ENCODE peak calls at places on chromosomes 3 and 15, in nine cellular contexts. One of them, this sample, is unnamed.

GRCh38 chr3:50630394-50630793 is 13.4 kb downstream of the MAPKAPK3 start:
- DNase-seq in fibroblast of pulmonary artery: no peak
- DNase-seq in transverse colon: no peak
- DNase-seq in GM06990: no peak
- DNase-seq in aorta: no peak
- DNase-seq in HCT116: no peak
- DNase-seq in tibial nerve: no peak
- DNase-seq in fibroblast of the aortic adventitia: no peak
- DNase-seq in astrocyte of the spinal cord: no peak
- DNase-seq in this sample: no peak

GRCh38 chr3:54817628-54818027 is 110.2 kb downstream of the LRTM1 start:
- DNase-seq in fibroblast of pulmonary artery: no peak
- DNase-seq in transverse colon: no peak
- DNase-seq in GM06990: no peak
- DNase-seq in aorta: no peak
- DNase-seq in HCT116: no peak
- DNase-seq in tibial nerve: no peak
- DNase-seq in fibroblast of the aortic adventitia: no peak
- DNase-seq in astrocyte of the spinal cord: no peak
- DNase-seq in this sample: no peak

GRCh38 chr3:46461971-46462910 is 2.5 kb downstream of the LTF start:
- DNase-seq in fibroblast of pulmonary artery: peak; percentile 13
- DNase-seq in transverse colon: no peak
- DNase-seq in GM06990: no peak
- DNase-seq in aorta: no peak
- DNase-seq in HCT116: no peak
- DNase-seq in tibial nerve: no peak
- DNase-seq in fibroblast of the aortic adventitia: peak; percentile 34
- DNase-seq in astrocyte of the spinal cord: no peak
- DNase-seq in this sample: no peak

GRCh38 chr15:96415513-96416217 is 85.2 kb downstream of the NR2F2 start:
- DNase-seq in fibroblast of pulmonary artery: no peak
- DNase-seq in transverse colon: no peak
- DNase-seq in GM06990: no peak
- DNase-seq in aorta: no peak
- DNase-seq in HCT116: no peak
- DNase-seq in tibial nerve: no peak
- DNase-seq in fibroblast of the aortic adventitia: no peak
- DNase-seq in astrocyte of the spinal cord: no peak
- DNase-seq in this sample: no peak

GRCh38 chr3:111314146-111314873 is 227.7 kb upstream of the CD96 start:
- DNase-seq in fibroblast of pulmonary artery: peak; percentile 14
- DNase-seq in transverse colon: no peak
- DNase-seq in GM06990: no peak
- DNase-seq in aorta: no peak
- DNase-seq in HCT116: no peak
- DNase-seq in tibial nerve: no peak
- DNase-seq in fibroblast of the aortic adventitia: no peak
- DNase-seq in astrocyte of the spinal cord: peak; percentile 19
- DNase-seq in this sample: no peak

GRCh38 chr3:169661567-169662214 is 1.8 kb downstream of the MECOM start:
- DNase-seq in fibroblast of pulmonary artery: peak; percentile 66
- DNase-seq in transverse colon: peak; percentile 53
- DNase-seq in GM06990: no peak
- DNase-seq in aorta: peak; percentile 72
- DNase-seq in HCT116: no peak
- DNase-seq in tibial nerve: no peak
- DNase-seq in fibroblast of the aortic adventitia: peak; percentile 64
- DNase-seq in astrocyte of the spinal cord: peak; percentile 51
- DNase-seq in this sample: peak; percentile 59

GRCh38 chr3:134617608-134618472 is 33.0 kb downstream of the KY start:
- DNase-seq in fibroblast of pulmonary artery: no peak
- DNase-seq in transverse colon: no peak
- DNase-seq in GM06990: no peak
- DNase-seq in aorta: no peak
- DNase-seq in HCT116: no peak
- DNase-seq in tibial nerve: no peak
- DNase-seq in fibroblast of the aortic adventitia: no peak
- DNase-seq in astrocyte of the spinal cord: no peak
- DNase-seq in this sample: no peak

GRCh38 chr3:194475978-194476377 is 10.8 kb downstream of the ATP13A3 start:
- DNase-seq in fibroblast of pulmonary artery: no peak
- DNase-seq in transverse colon: no peak
- DNase-seq in GM06990: no peak
- DNase-seq in aorta: no peak
- DNase-seq in HCT116: no peak
- DNase-seq in tibial nerve: no peak
- DNase-seq in fibroblast of the aortic adventitia: peak; percentile 38
- DNase-seq in astrocyte of the spinal cord: no peak
- DNase-seq in this sample: no peak

GRCh38 chr3:12239301-12239700 is 49.6 kb upstream of the PPARG start:
- DNase-seq in fibroblast of pulmonary artery: peak; percentile 32
- DNase-seq in transverse colon: no peak
- DNase-seq in GM06990: no peak
- DNase-seq in aorta: no peak
- DNase-seq in HCT116: no peak
- DNase-seq in tibial nerve: peak; percentile 51
- DNase-seq in fibroblast of the aortic adventitia: peak; percentile 60
- DNase-seq in astrocyte of the spinal cord: no peak
- DNase-seq in this sample: no peak

GRCh38 chr15:98294126-98294525 is 333.6 kb downstream of the ARRDC4 start:
- DNase-seq in fibroblast of pulmonary artery: no peak
- DNase-seq in transverse colon: no peak
- DNase-seq in GM06990: no peak
- DNase-seq in aorta: no peak
- DNase-seq in HCT116: no peak
- DNase-seq in tibial nerve: no peak
- DNase-seq in fibroblast of the aortic adventitia: no peak
- DNase-seq in astrocyte of the spinal cord: no peak
- DNase-seq in this sample: no peak

GRCh38 chr3:23202203-23202920 is 765 bp upstream of the UBE2E2 start:
- DNase-seq in fibroblast of pulmonary artery: peak; percentile 25
- DNase-seq in transverse colon: no peak
- DNase-seq in GM06990: no peak
- DNase-seq in aorta: no peak
- DNase-seq in HCT116: no peak
- DNase-seq in tibial nerve: peak; percentile 48
- DNase-seq in fibroblast of the aortic adventitia: peak; percentile 31
- DNase-seq in astrocyte of the spinal cord: peak; percentile 24
- DNase-seq in this sample: no peak

GRCh38 chr3:67947808-67948508 is 293.5 kb upstream of the SUCLG2 start:
- DNase-seq in fibroblast of pulmonary artery: no peak
- DNase-seq in transverse colon: no peak
- DNase-seq in GM06990: no peak
- DNase-seq in aorta: no peak
- DNase-seq in HCT116: no peak
- DNase-seq in tibial nerve: no peak
- DNase-seq in fibroblast of the aortic adventitia: no peak
- DNase-seq in astrocyte of the spinal cord: no peak
- DNase-seq in this sample: no peak

GRCh38 chr3:25421747-25422146 is 6.3 kb upstream of the RARB start:
- DNase-seq in fibroblast of pulmonary artery: no peak
- DNase-seq in transverse colon: no peak
- DNase-seq in GM06990: no peak
- DNase-seq in aorta: no peak
- DNase-seq in HCT116: no peak
- DNase-seq in tibial nerve: no peak
- DNase-seq in fibroblast of the aortic adventitia: no peak
- DNase-seq in astrocyte of the spinal cord: no peak
- DNase-seq in this sample: no peak

GRCh38 chr3:124565013-124565412 is 165.2 kb upstream of the UMPS start:
- DNase-seq in fibroblast of pulmonary artery: peak; percentile 83
- DNase-seq in transverse colon: peak; percentile 77
- DNase-seq in GM06990: no peak
- DNase-seq in aorta: peak; percentile 66
- DNase-seq in HCT116: peak; percentile 69
- DNase-seq in tibial nerve: peak; percentile 89
- DNase-seq in fibroblast of the aortic adventitia: peak; percentile 82
- DNase-seq in astrocyte of the spinal cord: peak; percentile 73
- DNase-seq in this sample: no peak

GRCh38 chr15:70507772-70508351 is 255.5 kb downstream of the UACA start:
- DNase-seq in fibroblast of pulmonary artery: peak; percentile 65
- DNase-seq in transverse colon: no peak
- DNase-seq in GM06990: no peak
- DNase-seq in aorta: peak; percentile 69
- DNase-seq in HCT116: no peak
- DNase-seq in tibial nerve: no peak
- DNase-seq in fibroblast of the aortic adventitia: peak; percentile 39
- DNase-seq in astrocyte of the spinal cord: peak; percentile 37
- DNase-seq in this sample: no peak

GRCh38 chr3:176978441-176978840 is 218.8 kb downstream of the TBL1XR1 start:
- DNase-seq in fibroblast of pulmonary artery: peak; percentile 25
- DNase-seq in transverse colon: no peak
- DNase-seq in GM06990: no peak
- DNase-seq in aorta: no peak
- DNase-seq in HCT116: no peak
- DNase-seq in tibial nerve: no peak
- DNase-seq in fibroblast of the aortic adventitia: no peak
- DNase-seq in astrocyte of the spinal cord: no peak
- DNase-seq in this sample: no peak

DNA sequence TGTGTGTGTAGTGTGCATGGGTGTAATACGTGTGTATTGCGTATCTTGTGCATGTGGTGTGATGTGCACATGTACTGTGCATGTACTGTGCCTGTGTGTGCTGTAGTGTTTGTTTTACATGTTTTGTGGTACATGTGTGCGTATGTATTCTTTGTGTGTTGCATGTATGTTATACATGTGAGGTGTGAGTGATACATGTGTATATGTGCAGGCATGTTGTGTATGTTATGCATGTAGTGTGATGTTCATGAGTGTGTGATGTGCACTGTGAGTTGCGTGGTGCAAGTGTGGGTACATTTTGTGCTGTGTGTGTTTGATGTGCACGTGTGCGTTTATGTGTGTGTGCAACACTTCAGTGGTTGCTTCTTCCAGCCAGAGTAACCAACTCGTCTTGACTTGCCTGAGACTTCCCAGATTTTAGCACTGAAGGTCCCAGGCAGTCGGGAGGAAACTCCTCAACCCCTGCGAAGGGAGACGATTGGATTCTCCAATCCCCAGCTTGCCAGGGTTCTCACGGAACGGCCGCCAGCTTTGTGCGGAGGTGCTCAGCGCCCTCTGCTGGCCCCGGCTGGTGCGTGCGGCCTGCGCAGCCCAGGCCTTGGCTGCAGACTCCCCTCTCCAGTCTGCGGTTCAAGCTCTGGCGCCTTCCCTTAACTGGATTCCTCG is 3.6 kb downstream of the GALNT15 start:
- DNase-seq in fibroblast of pulmonary artery: peak; percentile 89
- DNase-seq in transverse colon: peak; percentile 79
- DNase-seq in GM06990: peak; percentile 71
- DNase-seq in aorta: peak; percentile 90
- DNase-seq in HCT116: peak; percentile 38
- DNase-seq in tibial nerve: peak; percentile 88
- DNase-seq in fibroblast of the aortic adventitia: peak; percentile 91
- DNase-seq in astrocyte of the spinal cord: peak; percentile 88
- DNase-seq in this sample: peak; percentile 75
- H3K4me3 ChIP-seq in fibroblast of pulmonary artery: peak overlapping the region; percentile 6
- H3K4me3 ChIP-seq in transverse colon: no peak overlapping the region
- H3K4me3 ChIP-seq in GM06990: no peak overlapping the region
- H3K4me3 ChIP-seq in aorta: no peak overlapping the region
- H3K4me3 ChIP-seq in HCT116: no peak overlapping the region
- H3K4me3 ChIP-seq in tibial nerve: peak overlapping the region; percentile 59
- H3K4me3 ChIP-seq in fibroblast of the aortic adventitia: no peak overlapping the region
- H3K4me3 ChIP-seq in astrocyte of the spinal cord: no peak overlapping the region
- H3K4me3 ChIP-seq in this sample: no peak overlapping the region

DNA sequence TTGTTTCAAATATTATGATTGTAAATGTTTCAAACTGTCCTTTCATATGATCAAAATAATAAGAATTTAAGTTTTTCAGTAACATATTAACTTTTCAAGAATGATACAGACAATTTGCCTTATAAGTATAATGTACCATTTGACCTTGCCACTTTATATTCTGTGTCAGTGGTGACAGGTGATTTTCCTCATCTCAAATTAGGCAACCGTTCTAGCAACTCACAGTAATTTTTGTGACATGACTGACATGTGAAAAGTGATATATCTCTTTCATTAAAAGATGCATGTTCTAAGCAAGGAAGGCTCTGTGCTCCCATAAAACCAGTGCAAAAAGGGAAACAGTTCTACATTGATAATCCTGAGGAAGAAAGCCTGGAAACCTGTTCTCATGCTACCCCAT is 507.5 kb upstream of the ROBO2 start:
- DNase-seq in fibroblast of pulmonary artery: no peak
- DNase-seq in transverse colon: no peak
- DNase-seq in GM06990: no peak
- DNase-seq in aorta: no peak
- DNase-seq in HCT116: no peak
- DNase-seq in tibial nerve: no peak
- DNase-seq in fibroblast of the aortic adventitia: no peak
- DNase-seq in astrocyte of the spinal cord: no peak
- DNase-seq in this sample: no peak
- H3K4me3 ChIP-seq in fibroblast of pulmonary artery: no peak overlapping the region
- H3K4me3 ChIP-seq in transverse colon: no peak overlapping the region
- H3K4me3 ChIP-seq in GM06990: no peak overlapping the region
- H3K4me3 ChIP-seq in aorta: no peak overlapping the region
- H3K4me3 ChIP-seq in HCT116: no peak overlapping the region
- H3K4me3 ChIP-seq in tibial nerve: no peak overlapping the region
- H3K4me3 ChIP-seq in fibroblast of the aortic adventitia: no peak overlapping the region
- H3K4me3 ChIP-seq in astrocyte of the spinal cord: no peak overlapping the region
- H3K4me3 ChIP-seq in this sample: no peak overlapping the region

GRCh38 chr3:133568294-133569014 is 5.0 kb upstream of the CDV3 start:
- DNase-seq in fibroblast of pulmonary artery: peak; percentile 65
- DNase-seq in transverse colon: no peak
- DNase-seq in GM06990: no peak
- DNase-seq in aorta: no peak
- DNase-seq in HCT116: peak; percentile 73
- DNase-seq in tibial nerve: no peak
- DNase-seq in fibroblast of the aortic adventitia: peak; percentile 87
- DNase-seq in astrocyte of the spinal cord: peak; percentile 87
- DNase-seq in this sample: no peak
- H3K4me3 ChIP-seq in fibroblast of pulmonary artery: no peak overlapping the region
- H3K4me3 ChIP-seq in transverse colon: no peak overlapping the region
- H3K4me3 ChIP-seq in GM06990: no peak overlapping the region
- H3K4me3 ChIP-seq in aorta: no peak overlapping the region
- H3K4me3 ChIP-seq in HCT116: peak overlapping the region; percentile 16
- H3K4me3 ChIP-seq in tibial nerve: no peak overlapping the region
- H3K4me3 ChIP-seq in fibroblast of the aortic adventitia: no peak overlapping the region
- H3K4me3 ChIP-seq in astrocyte of the spinal cord: no peak overlapping the region
- H3K4me3 ChIP-seq in this sample: no peak overlapping the region

DNA sequence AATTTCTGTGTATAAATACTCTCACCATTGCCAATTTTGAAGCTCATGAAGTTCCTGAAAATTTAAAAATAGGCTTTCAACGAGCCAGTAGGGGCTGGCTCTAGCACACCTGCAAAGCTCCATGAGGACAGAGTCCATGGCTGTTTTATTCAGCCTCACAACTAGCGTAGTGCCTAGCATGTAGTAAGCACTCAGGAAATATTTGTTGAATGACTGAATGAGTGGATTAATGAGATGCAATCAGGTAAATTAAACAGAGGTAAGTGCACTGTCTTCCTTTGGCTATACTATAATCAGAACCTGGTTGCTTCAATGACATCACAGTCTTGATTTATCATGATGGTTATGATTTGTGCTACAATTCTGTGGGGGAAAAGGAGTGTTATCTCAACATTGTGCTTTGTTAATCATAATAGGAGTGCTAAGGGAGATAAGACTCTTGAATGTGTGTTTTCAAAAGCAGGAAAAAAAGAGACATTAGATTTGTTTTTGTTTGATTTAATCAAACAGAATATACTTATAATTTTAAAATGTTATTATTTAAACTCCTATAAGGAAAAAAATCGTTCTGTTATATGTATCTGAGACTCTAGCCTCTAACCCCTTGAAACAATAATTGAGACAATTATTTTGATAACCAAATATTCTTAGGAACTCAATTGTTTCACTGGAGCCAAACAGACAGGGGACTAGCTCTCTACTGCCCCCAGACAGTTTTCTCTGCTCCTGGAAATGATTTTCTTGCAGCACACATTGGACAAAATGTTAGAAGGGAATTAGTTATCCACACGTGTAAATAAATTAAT is 171.7 kb upstream of the ATP11B start:
- DNase-seq in fibroblast of pulmonary artery: no peak
- DNase-seq in transverse colon: no peak
- DNase-seq in GM06990: no peak
- DNase-seq in aorta: no peak
- DNase-seq in HCT116: no peak
- DNase-seq in tibial nerve: no peak
- DNase-seq in fibroblast of the aortic adventitia: no peak
- DNase-seq in astrocyte of the spinal cord: no peak
- DNase-seq in this sample: no peak
- H3K4me3 ChIP-seq in fibroblast of pulmonary artery: no peak overlapping the region
- H3K4me3 ChIP-seq in transverse colon: no peak overlapping the region
- H3K4me3 ChIP-seq in GM06990: no peak overlapping the region
- H3K4me3 ChIP-seq in aorta: no peak overlapping the region
- H3K4me3 ChIP-seq in HCT116: no peak overlapping the region
- H3K4me3 ChIP-seq in tibial nerve: no peak overlapping the region
- H3K4me3 ChIP-seq in fibroblast of the aortic adventitia: no peak overlapping the region
- H3K4me3 ChIP-seq in astrocyte of the spinal cord: no peak overlapping the region
- H3K4me3 ChIP-seq in this sample: no peak overlapping the region